ENCODE peak calls at places on chromosomes 6 and 20, in nine cellular contexts. P is transverse colon, G is fibroblast of lung, T is body of pancreas, X is endothelial cell, U is fibroblast of the aortic adventitia, B is GM10248, N is ovary, C is fibroblast of mammary gland. S is an unnamed sample.

GRCh38 chr20:46139908-46140482 is 21.9 kb downstream of the CD40 start:
- DNase-seq in P (no peak), G (no peak), T (no peak), X (no peak), U (no peak), B (no peak), N (no peak), C (no peak), S (no peak)

GRCh38 chr6:41707565-41708200 is 27.7 kb downstream of the TFEB start:
- DNase-seq in P (no peak), G (no peak), T (no peak), X (no peak), U (no peak), B (no peak), N (no peak), C (no peak), S (no peak)

GRCh38 chr6:110563711-110564110 is 87.3 kb upstream of the SLC22A16 start:
- DNase-seq in P (no peak), G (no peak), T (no peak), X (no peak), U (no peak), B (no peak), N (no peak), C (no peak), S (no peak)

GRCh38 chr20:7691647-7692046 is 248.6 kb downstream of the HAO1 start:
- DNase-seq in P (no peak), G (no peak), T (no peak), X (no peak), U (peak), B (no peak), N (no peak), C (no peak), S (no peak)

GRCh38 chr6:139839506-139840156 is 465.2 kb upstream of the CITED2 start:
- DNase-seq in P (no peak), G (no peak), T (no peak), X (no peak), U (peak), B (no peak), N (no peak), C (no peak), S (no peak)

GRCh38 chr20:53920647-53921245 is 149.6 kb downstream of the BCAS1 start:
- DNase-seq in P (no peak), G (no peak), T (no peak), X (no peak), U (no peak), B (no peak), N (no peak), C (no peak), S (no peak)

GRCh38 chr6:117919775-117920492 is 12.9 kb downstream of the SLC35F1 start:
- DNase-seq in P (no peak), G (no peak), T (peak), X (peak), U (no peak), B (no peak), N (no peak), C (no peak), S (no peak)

GRCh38 chr6:118810420-118811027 is 83.4 kb upstream of the ASF1A start:
- DNase-seq in P (peak), G (no peak), T (no peak), X (no peak), U (no peak), B (peak), N (no peak), C (no peak), S (no peak)

GRCh38 chr6:23228439-23229024 is 659.2 kb downstream of the HDGFL1 start:
- DNase-seq in P (no peak), G (no peak), T (no peak), X (no peak), U (no peak), B (no peak), N (no peak), C (no peak), S (no peak)

GRCh38 chr6:30964075-30964474 is 19.4 kb upstream of the MUC21 start:
- DNase-seq in P (no peak), G (no peak), T (no peak), X (no peak), U (no peak), B (no peak), N (no peak), C (peak), S (no peak)

GRCh38 chr6:30931959-30932645 is at the start of gene SFTA2:
- DNase-seq in P (no peak), G (no peak), T (peak), X (no peak), U (no peak), B (no peak), N (no peak), C (no peak), S (no peak)

GRCh38 chr20:51750037-51750769 is 18.0 kb downstream of the ATP9A start:
- DNase-seq in P (peak), G (peak), T (peak), X (no peak), U (peak), B (no peak), N (peak), C (peak), S (no peak)

GRCh38 chr6:170404697-170405096 is 98.1 kb downstream of the FAM120B start:
- DNase-seq in P (no peak), G (no peak), T (no peak), X (no peak), U (no peak), B (no peak), N (no peak), C (no peak), S (no peak)

GRCh38 chr6:44126320-44127149 is 717 bp downstream of the MRPL14 start:
- DNase-seq in P (peak), G (peak), T (peak), X (peak), U (peak), B (peak), N (peak), C (peak), S (no peak)

GRCh38 chr6:16762547-16763477 is 1.6 kb upstream of the ATXN1 start:
- DNase-seq in P (peak), G (peak), T (peak), X (peak), U (peak), B (peak), N (peak), C (peak), S (no peak)

GRCh38 chr6:28137458-28138020 is 4.1 kb upstream of the ZKSCAN8 start:
- DNase-seq in P (no peak), G (no peak), T (no peak), X (no peak), U (no peak), B (peak), N (no peak), C (peak), S (no peak)

GRCh38 chr20:32034581-32035397 is 17.3 kb upstream of the HCK start:
- DNase-seq in P (no peak), G (no peak), T (no peak), X (no peak), U (peak), B (no peak), N (no peak), C (no peak), S (no peak)

GRCh38 chr20:62179162-62179504 is 3.7 kb upstream of the MTG2 start:
- DNase-seq in P (no peak), G (no peak), T (no peak), X (no peak), U (no peak), B (no peak), N (no peak), C (no peak), S (peak)

GRCh38 chr6:72621243-72622093 is at the start of gene KCNQ5:
- DNase-seq in P (peak), G (no peak), T (no peak), X (peak), U (peak), B (peak), N (no peak), C (no peak), S (peak)

GRCh38 chr6:51339728-51340127 is 521.1 kb downstream of the TFAP2B start:
- DNase-seq in P (no peak), G (no peak), T (no peak), X (no peak), U (no peak), B (no peak), N (no peak), C (no peak), S (no peak)

GRCh38 chr6:160418370-160418769 is 70.2 kb downstream of the SLC22A3 start:
- DNase-seq in P (no peak), G (no peak), T (no peak), X (no peak), U (no peak), B (no peak), N (no peak), C (no peak), S (no peak)

GRCh38 chr6:137699036-137699683 is 167.9 kb upstream of the TNFAIP3 start:
- DNase-seq in P (no peak), G (no peak), T (no peak), X (no peak), U (no peak), B (no peak), N (no peak), C (peak), S (no peak)

GRCh38 chr6:17551383-17551958 is 48.6 kb upstream of the FAM8A1 start:
- DNase-seq in P (no peak), G (no peak), T (no peak), X (no peak), U (no peak), B (no peak), N (no peak), C (no peak), S (no peak)

GRCh38 chr6:158907931-158908330 is 88.8 kb upstream of the EZR start:
- DNase-seq in P (no peak), G (no peak), T (no peak), X (no peak), U (no peak), B (no peak), N (no peak), C (no peak), S (no peak)

GRCh38 chr6:73580247-73581149 is 59.7 kb upstream of the EEF1A1 start:
- DNase-seq in P (peak), G (peak), T (peak), X (peak), U (peak), B (peak), N (peak), C (peak), S (no peak)

GRCh38 chr6:10520468-10520867 is 683 bp upstream of the GCNT2 start:
- DNase-seq in P (no peak), G (no peak), T (no peak), X (no peak), U (peak), B (no peak), N (no peak), C (no peak), S (no peak)

GRCh38 chr6:113854531-113855499 is 2.3 kb upstream of the MARCKS start:
- DNase-seq in P (peak), G (peak), T (peak), X (peak), U (peak), B (peak), N (peak), C (peak), S (no peak)

GRCh38 chr6:137805622-137806021 is 61.4 kb upstream of the TNFAIP3 start:
- DNase-seq in P (no peak), G (no peak), T (peak), X (no peak), U (no peak), B (no peak), N (peak), C (no peak), S (no peak)

GRCh38 chr6:73832313-73832712 is 136.3 kb downstream of the CD109 start:
- DNase-seq in P (no peak), G (no peak), T (no peak), X (no peak), U (peak), B (no peak), N (no peak), C (peak), S (no peak)

GRCh38 chr20:21022925-21023324 is 83.2 kb downstream of the LINC00237 start:
- DNase-seq in P (no peak), G (no peak), T (no peak), X (no peak), U (no peak), B (no peak), N (no peak), C (no peak), S (no peak)

GRCh38 chr6:27986928-27987725 is 30.1 kb downstream of the OR2B6 start:
- DNase-seq in P (no peak), G (no peak), T (no peak), X (no peak), U (peak), B (no peak), N (no peak), C (no peak), S (no peak)

GRCh38 chr6:84536914-84537638 is 227.3 kb downstream of the TBX18 start:
- DNase-seq in P (no peak), G (no peak), T (no peak), X (no peak), U (no peak), B (no peak), N (no peak), C (peak), S (no peak)

GRCh38 chr20:5526516-5526915 is 209.8 kb upstream of the PROKR2 start:
- DNase-seq in P (no peak), G (no peak), T (no peak), X (no peak), U (no peak), B (no peak), N (no peak), C (no peak), S (no peak)

GRCh38 chr6:117674991-117675657 is at the start of gene NUS1:
- DNase-seq in P (peak), G (peak), T (peak), X (peak), U (peak), B (peak), N (peak), C (peak), S (peak)

GRCh38 chr6:54878705-54879104 is 32.1 kb downstream of the FAM83B start:
- DNase-seq in P (no peak), G (peak), T (no peak), X (no peak), U (no peak), B (no peak), N (no peak), C (no peak), S (no peak)
- TF ChIP-seq CTCF in P (no peak), G (no peak), T (no peak), X (no peak), U (no peak), B (no peak), N (no peak), C (no peak), S (peak)

GRCh38 chr20:34578521-34579147 is 20.1 kb downstream of the MAP1LC3A start:
- DNase-seq in P (no peak), G (no peak), T (no peak), X (no peak), U (no peak), B (no peak), N (no peak), C (no peak), S (no peak)
- TF ChIP-seq CTCF in P (no peak), G (no peak), T (no peak), X (no peak), U (no peak), B (no peak), N (no peak), C (no peak), S (no peak)

DNA sequence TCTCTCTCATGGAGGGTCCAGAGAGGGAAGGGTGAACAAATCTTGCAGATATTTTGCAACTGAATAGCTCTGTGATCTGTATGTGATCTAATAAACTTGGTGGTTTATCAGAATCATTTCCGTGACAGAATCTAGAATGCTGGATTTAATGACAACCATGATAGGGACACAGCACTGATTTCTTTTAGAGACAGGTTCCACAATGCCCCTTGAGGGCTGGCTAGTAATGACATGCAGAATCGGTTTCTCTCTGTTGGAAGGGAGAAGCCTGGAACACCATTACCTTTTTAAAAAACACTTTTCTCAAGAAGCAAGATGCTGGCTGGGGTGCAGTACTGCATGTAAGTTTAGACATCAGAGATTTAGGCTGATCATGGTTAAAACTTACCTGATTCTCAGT is 313.4 kb downstream of the CDH26 start:
- DNase-seq in P (no peak), G (no peak), T (no peak), X (peak), U (peak), B (no peak), N (no peak), C (no peak), S (no peak)
- TF ChIP-seq CTCF in P (no peak), G (peak), T (no peak), X (peak), U (peak), B (no peak), N (no peak), C (peak), S (peak)

GRCh38 chr20:47857994-47858557 is 72.8 kb upstream of the SULF2 start:
- DNase-seq in P (no peak), G (no peak), T (no peak), X (no peak), U (peak), B (no peak), N (peak), C (peak), S (no peak)

GRCh38 chr20:47855799-47856198 is 70.5 kb upstream of the SULF2 start:
- DNase-seq in P (no peak), G (no peak), T (no peak), X (no peak), U (no peak), B (no peak), N (no peak), C (no peak), S (no peak)

GRCh38 chr20:47857142-47857993 is 72.1 kb upstream of the SULF2 start:
- DNase-seq in P (no peak), G (no peak), T (no peak), X (no peak), U (peak), B (peak), N (peak), C (peak), S (no peak)

GRCh38 chr20:47851774-47852173 is 66.5 kb upstream of the SULF2 start:
- DNase-seq in P (no peak), G (no peak), T (no peak), X (no peak), U (no peak), B (no peak), N (no peak), C (no peak), S (no peak)

GRCh38 chr20:47854687-47855212 is 69.5 kb upstream of the SULF2 start:
- DNase-seq in P (peak), G (peak), T (no peak), X (peak), U (peak), B (peak), N (no peak), C (peak), S (no peak)
- TF ChIP-seq CTCF in P (peak), G (peak), T (no peak), X (no peak), U (peak), B (peak), N (no peak), C (peak), S (peak)